ENCODE peak calls at places on chromosomes 12 and 14, in four cellular contexts. B is WTC11, L is HepG2, P is GM12878. X is an unnamed sample.
A peak's percentile ranks its signal among the peaks of the same experiment; 100 is the strongest.

GRCh38 chr12:74144396-74144795 is 393.2 kb upstream of the ATXN7L3B start:
- DNase-seq in B (no peak), L (no peak), P (no peak), X (no peak)

GRCh38 chr14:97978336-97978735 is 1181.2 kb downstream of the VRK1 start:
- DNase-seq in B (peak; percentile 80), L (no peak), P (no peak), X (no peak)

GRCh38 chr14:70032447-70032846 is 153.2 kb downstream of the SMOC1 start:
- DNase-seq in B (peak; percentile 49), L (peak; percentile 52), P (no peak), X (no peak)

GRCh38 chr14:74645244-74645643 is 33.2 kb upstream of the LTBP2 start:
- DNase-seq in B (no peak), L (no peak), P (no peak), X (no peak)

GRCh38 chr12:3662516-3662915 is 90.4 kb downstream of the CRACR2A start:
- DNase-seq in B (no peak), L (peak; percentile 3), P (no peak), X (no peak)

GRCh38 chr14:50937800-50938199 is 6.5 kb downstream of the PYGL start:
- DNase-seq in B (no peak), L (no peak), P (no peak), X (no peak)

GRCh38 chr14:104297721-104298401 is 159.5 kb downstream of the KIF26A start:
- DNase-seq in B (no peak), L (no peak), P (no peak), X (no peak)

GRCh38 chr14:96598332-96598928 is 96.2 kb downstream of the PAPOLA start:
- DNase-seq in B (no peak), L (no peak), P (no peak), X (no peak)

GRCh38 chr12:25051583-25052190 is 102.8 kb upstream of the BCAT1 start:
- DNase-seq in B (no peak), L (no peak), P (peak; percentile 84), X (no peak)

GRCh38 chr14:64584185-64584584 is 34.4 kb downstream of the PPP1R36 start:
- DNase-seq in B (no peak), L (no peak), P (no peak), X (no peak)

GRCh38 chr12:51269174-51270066 is 795 bp downstream of the SMAGP start:
- DNase-seq in B (peak; percentile 84), L (peak; percentile 54), P (no peak), X (peak; percentile 67)

GRCh38 chr12:132537049-132537448 is 47.1 kb downstream of the FBRSL1 start:
- DNase-seq in B (no peak), L (no peak), P (no peak), X (no peak)

GRCh38 chr12:31682136-31682962 is 22.9 kb downstream of the ETFBKMT start:
- DNase-seq in B (peak; percentile 73), L (peak; percentile 81), P (peak; percentile 95), X (peak; percentile 92)

GRCh38 chr12:97940629-97941028 is 478.0 kb downstream of the RMST start:
- DNase-seq in B (no peak), L (no peak), P (no peak), X (no peak)

GRCh38 chr12:21296751-21297406 is 37.8 kb downstream of the SLCO1A2 start:
- DNase-seq in B (no peak), L (no peak), P (no peak), X (peak; percentile 7)

GRCh38 chr12:9649532-9649940 is 20.0 kb upstream of the CLEC2D start:
- DNase-seq in B (no peak), L (no peak), P (peak; percentile 59), X (peak; percentile 41)

GRCh38 chr12:89645434-89645833 is 63.2 kb downstream of the ATP2B1 start:
- DNase-seq in B (no peak), L (peak; percentile 34), P (no peak), X (no peak)

GRCh38 chr12:40970320-40970907 is 217.7 kb upstream of the PDZRN4 start:
- DNase-seq in B (no peak), L (peak; percentile 1), P (no peak), X (no peak)

GRCh38 chr14:31024577-31025334 is 693 bp upstream of the AP4S1 start:
- DNase-seq in B (no peak), L (no peak), P (no peak), X (no peak)

GRCh38 chr12:131222271-131223139 is 268.8 kb downstream of the ADGRD1 start:
- DNase-seq in B (no peak), L (no peak), P (peak; percentile 75), X (no peak)

GRCh38 chr12:46065412-46066166 is 75.2 kb upstream of the SCAF11 start:
- DNase-seq in B (no peak), L (no peak), P (peak; percentile 42), X (no peak)

GRCh38 chr12:12214635-12215131 is 52.2 kb downstream of the LRP6 start:
- DNase-seq in B (no peak), L (peak; percentile 24), P (peak; percentile 35), X (peak; percentile 33)

GRCh38 chr14:101789222-101789621 is 27.7 kb downstream of the PPP2R5C start:
- DNase-seq in B (no peak), L (no peak), P (no peak), X (no peak)

GRCh38 chr12:49195734-49196133 is 6.9 kb upstream of the TUBA1A start:
- DNase-seq in B (no peak), L (no peak), P (no peak), X (no peak)

GRCh38 chr12:31768046-31768445 is 39.2 kb upstream of the AMN1 start:
- DNase-seq in B (no peak), L (no peak), P (no peak), X (no peak)

GRCh38 chr12:128644664-128645296 is 179.0 kb downstream of the SLC15A4 start:
- DNase-seq in B (peak; percentile 21), L (peak; percentile 3), P (no peak), X (peak; percentile 59)

GRCh38 chr14:87712386-87713113 is 280.4 kb downstream of the GALC start:
- DNase-seq in B (no peak), L (no peak), P (no peak), X (no peak)

GRCh38 chr12:5317556-5317955 is 114.4 kb upstream of the NTF3 start:
- DNase-seq in B (no peak), L (no peak), P (no peak), X (no peak)

GRCh38 chr12:22626429-22626828 is 1.5 kb downstream of the ETNK1 start:
- DNase-seq in B (no peak), L (no peak), P (peak; percentile 20), X (no peak)

GRCh38 chr14:55968741-55969140 is 149.5 kb upstream of the PELI2 start:
- DNase-seq in B (no peak), L (no peak), P (no peak), X (no peak)

GRCh38 chr12:26798013-26798412 is 35.0 kb downstream of the ITPR2 start:
- DNase-seq in B (no peak), L (no peak), P (peak; percentile 53), X (no peak)

GRCh38 chr14:90577661-90578282 is 180.9 kb downstream of the CALM1 start:
- DNase-seq in B (no peak), L (no peak), P (no peak), X (no peak)

GRCh38 chr12:76337583-76337982 is 10.6 kb downstream of the BBS10 start:
- DNase-seq in B (no peak), L (no peak), P (no peak), X (no peak)

GRCh38 chr12:7042847-7043246 is 17.7 kb upstream of the C1S start:
- DNase-seq in B (no peak), L (peak; percentile 34), P (no peak), X (peak; percentile 64)

GRCh38 chr12:105013892-105014291 is 27.8 kb downstream of the NOPCHAP1 start:
- DNase-seq in B (no peak), L (no peak), P (no peak), X (no peak)

GRCh38 chr12:1773937-1774655 is 46.3 kb upstream of the LRTM2 start:
- DNase-seq in B (no peak), L (no peak), P (no peak), X (no peak)
- TF ChIP-seq CREM in B (no peak), L (no peak), P (no peak), X (no peak)

DNA sequence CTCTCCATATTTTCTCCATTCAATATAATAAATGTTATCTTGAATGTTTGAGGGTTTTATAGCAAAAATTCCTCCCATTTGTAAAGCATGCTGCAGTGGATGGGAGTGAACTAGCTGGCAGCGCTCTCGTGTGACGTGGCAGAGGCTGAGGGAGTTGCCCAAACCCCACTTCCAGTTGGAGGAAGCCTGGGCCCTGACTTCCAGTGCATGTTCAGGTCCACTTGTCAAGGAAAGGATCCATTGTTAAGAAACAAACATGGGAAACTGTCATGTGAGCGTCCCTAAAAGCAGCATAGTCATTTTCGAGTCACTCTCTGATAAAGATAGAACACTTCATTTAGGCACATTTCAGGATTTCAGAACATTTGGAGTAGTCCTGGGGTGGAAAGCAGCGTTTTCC is 116.6 kb downstream of the SLC25A47 start:
- DNase-seq in B (no peak), L (no peak), P (no peak), X (no peak)
- TF ChIP-seq CREM in B (no peak), L (no peak), P (no peak), X (peak; percentile 12)

DNA sequence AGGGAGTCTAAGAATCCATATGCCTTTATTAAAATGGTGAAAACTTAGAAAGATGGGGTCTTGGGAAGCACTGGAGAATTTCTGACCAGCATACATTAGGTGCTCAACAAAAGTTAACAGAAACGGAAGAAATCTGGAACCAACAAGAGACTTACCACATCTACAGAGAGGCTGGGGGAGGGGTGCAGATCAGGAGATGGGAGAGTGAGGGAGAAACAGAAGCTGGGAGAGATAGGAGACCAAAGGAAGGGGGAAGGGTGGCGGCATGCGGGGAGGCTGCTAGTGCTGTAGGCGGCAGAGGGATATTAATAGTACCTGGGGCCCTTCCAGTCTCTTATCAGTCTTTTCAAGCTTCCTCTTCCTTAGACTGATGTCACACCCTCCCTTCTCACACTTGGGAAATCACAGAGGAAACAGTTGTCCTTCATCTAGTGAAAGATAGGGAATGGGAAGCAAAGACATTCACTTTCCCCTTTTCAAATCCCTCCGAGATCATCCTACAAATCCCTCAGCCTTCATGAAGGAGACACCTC is 18.1 kb downstream of the ZBTB39 start:
- DNase-seq in B (no peak), L (no peak), P (no peak), X (peak; percentile 95)
- TF ChIP-seq CREM in B (no peak), L (no peak), P (no peak), X (peak; percentile 87)

GRCh38 chr12:56206373-56207166 is 15.2 kb downstream of the RNF41 start:
- DNase-seq in B (peak; percentile 83), L (peak; percentile 56), P (no peak), X (peak; percentile 64)
- TF ChIP-seq CREM in B (no peak), L (no peak), P (no peak), X (no peak)

GRCh38 chr12:39012870-39013269 is 107.5 kb upstream of the CPNE8 start:
- DNase-seq in B (no peak), L (no peak), P (no peak), X (no peak)
- TF ChIP-seq CREM in B (no peak), L (no peak), P (no peak), X (no peak)

GRCh38 chr14:105629886-105630215 is 103.5 kb downstream of the TMEM121 start:
- DNase-seq in B (no peak), L (no peak), P (no peak), X (no peak)

GRCh38 chr14:105622329-105622955 is 96.1 kb downstream of the TMEM121 start:
- DNase-seq in B (no peak), L (no peak), P (no peak), X (no peak)

GRCh38 chr14:105632010-105632409 is 105.6 kb downstream of the TMEM121 start:
- DNase-seq in B (no peak), L (no peak), P (no peak), X (no peak)

GRCh38 chr14:105627701-105628100 is 101.3 kb downstream of the TMEM121 start:
- DNase-seq in B (no peak), L (no peak), P (no peak), X (no peak)
- TF ChIP-seq CREM in B (no peak), L (no peak), P (no peak), X (no peak)